ENCODE peak calls at places on chromosomes 13 and 19, in ten cellular contexts. T is spleen, O is astrocyte of the spinal cord, G is kidney, M is breast epithelium, L is heart right ventricle, Z is GM23338, W is mucosa of descending colon, I is choroid plexus epithelial cell, C is uterus. V is an unnamed sample.

GRCh38 chr13:45278096-45278645 is 62.8 kb downstream of the TPT1 start:
- DNase-seq in T (no peak), O (no peak), G (no peak), M (no peak), L (no peak), Z (no peak), W (no peak), I (peak), C (no peak), V (no peak)

GRCh38 chr19:42479736-42480135 is 37.0 kb upstream of the CXCL17 start:
- DNase-seq in T (no peak), O (no peak), G (no peak), M (no peak), L (no peak), Z (no peak), W (no peak), I (no peak), C (no peak), V (no peak)

GRCh38 chr13:113401452-113402415 is 37.8 kb upstream of the GRTP1 start:
- DNase-seq in T (no peak), O (no peak), G (peak), M (no peak), L (no peak), Z (no peak), W (no peak), I (no peak), C (no peak), V (no peak)

GRCh38 chr19:15144046-15144646 is 36.9 kb downstream of the SYDE1 start:
- DNase-seq in T (no peak), O (no peak), G (no peak), M (no peak), L (no peak), Z (no peak), W (no peak), I (peak), C (no peak), V (no peak)

GRCh38 chr13:99280166-99280565 is 22.0 kb upstream of the GPR18 start:
- DNase-seq in T (no peak), O (no peak), G (no peak), M (no peak), L (no peak), Z (no peak), W (peak), I (peak), C (no peak), V (no peak)

GRCh38 chr13:102620512-102620911 is 23.7 kb downstream of the TPP2 start:
- DNase-seq in T (no peak), O (no peak), G (no peak), M (no peak), L (no peak), Z (no peak), W (no peak), I (no peak), C (no peak), V (no peak)

GRCh38 chr19:10543059-10543419 is 665 bp upstream of the ATG4D start:
- DNase-seq in T (no peak), O (no peak), G (no peak), M (no peak), L (no peak), Z (no peak), W (no peak), I (no peak), C (no peak), V (no peak)

GRCh38 chr19:49514151-49514550 is 1.7 kb downstream of the FCGRT start:
- DNase-seq in T (no peak), O (no peak), G (no peak), M (no peak), L (no peak), Z (no peak), W (no peak), I (no peak), C (no peak), V (no peak)

GRCh38 chr19:11624064-11624463 is 26.8 kb downstream of the ZNF627 start:
- DNase-seq in T (no peak), O (peak), G (no peak), M (no peak), L (no peak), Z (no peak), W (no peak), I (peak), C (no peak), V (no peak)

GRCh38 chr19:31448221-31448657 is 99.0 kb upstream of the TSHZ3 start:
- DNase-seq in T (no peak), O (peak), G (peak), M (no peak), L (peak), Z (no peak), W (peak), I (peak), C (peak), V (peak)

GRCh38 chr13:44219808-44220544 is 153.6 kb upstream of the SERP2 start:
- DNase-seq in T (no peak), O (peak), G (no peak), M (no peak), L (no peak), Z (no peak), W (no peak), I (peak), C (no peak), V (no peak)

GRCh38 chr13:113564331-113565023 is 20.1 kb upstream of the TFDP1 start:
- DNase-seq in T (peak), O (no peak), G (peak), M (peak), L (no peak), Z (no peak), W (no peak), I (no peak), C (no peak), V (no peak)

GRCh38 chr19:17625043-17625442 is 63.1 kb downstream of the UNC13A start:
- DNase-seq in T (no peak), O (no peak), G (no peak), M (no peak), L (no peak), Z (no peak), W (no peak), I (no peak), C (no peak), V (no peak)

GRCh38 chr13:42478531-42479156 is 95.3 kb upstream of the TNFSF11 start:
- DNase-seq in T (no peak), O (peak), G (no peak), M (no peak), L (no peak), Z (peak), W (peak), I (peak), C (no peak), V (no peak)
- TF ChIP-seq CTCF in T (no peak), O (peak), G (peak), M (no peak), L (no peak), Z (peak), W (no peak), I (peak), C (no peak), V (peak)

DNA sequence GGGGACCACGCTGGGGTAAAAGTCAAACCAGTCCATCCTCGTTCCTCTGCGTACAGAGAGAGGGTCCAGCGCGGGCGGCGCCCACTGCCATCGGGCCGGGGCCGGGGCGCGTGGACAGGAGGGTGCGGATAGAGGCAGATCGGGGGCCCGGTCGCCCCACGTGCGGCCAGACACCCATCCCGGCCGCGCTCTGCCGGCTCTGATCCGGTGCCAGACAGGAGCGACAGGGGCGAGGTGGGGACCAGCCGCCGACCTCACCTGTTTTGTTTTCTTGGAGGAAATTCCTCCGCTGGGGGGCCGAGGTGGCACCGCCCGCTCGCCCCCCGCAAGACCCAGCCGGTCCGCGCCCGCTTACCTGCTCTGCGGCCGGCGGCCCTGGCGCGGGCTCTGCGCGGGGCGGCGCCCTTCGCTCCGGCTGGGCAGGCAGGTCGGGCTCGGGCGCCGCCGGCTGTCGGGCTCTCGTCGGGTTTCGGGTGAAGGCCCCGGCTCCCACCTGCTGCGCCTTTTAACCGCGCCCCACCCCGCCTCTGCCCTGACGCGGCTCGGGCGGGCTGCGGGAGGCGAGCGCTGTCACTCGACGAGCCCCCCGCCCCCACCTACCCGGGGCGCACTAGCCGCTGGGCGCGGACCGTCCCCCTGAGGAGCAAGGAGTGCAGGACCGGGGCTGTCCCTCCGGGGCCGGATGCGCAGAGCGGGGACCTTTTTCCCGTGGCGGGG is at the start of gene GJB6:
- DNase-seq in T (no peak), O (no peak), G (no peak), M (no peak), L (no peak), Z (peak), W (peak), I (no peak), C (no peak), V (no peak)
- H3K4me3 ChIP-seq in T (no peak), O (no peak), G (peak), M (peak), L (peak), Z (peak), W (no peak), I (no peak), C (no peak), V (no peak)

DNA sequence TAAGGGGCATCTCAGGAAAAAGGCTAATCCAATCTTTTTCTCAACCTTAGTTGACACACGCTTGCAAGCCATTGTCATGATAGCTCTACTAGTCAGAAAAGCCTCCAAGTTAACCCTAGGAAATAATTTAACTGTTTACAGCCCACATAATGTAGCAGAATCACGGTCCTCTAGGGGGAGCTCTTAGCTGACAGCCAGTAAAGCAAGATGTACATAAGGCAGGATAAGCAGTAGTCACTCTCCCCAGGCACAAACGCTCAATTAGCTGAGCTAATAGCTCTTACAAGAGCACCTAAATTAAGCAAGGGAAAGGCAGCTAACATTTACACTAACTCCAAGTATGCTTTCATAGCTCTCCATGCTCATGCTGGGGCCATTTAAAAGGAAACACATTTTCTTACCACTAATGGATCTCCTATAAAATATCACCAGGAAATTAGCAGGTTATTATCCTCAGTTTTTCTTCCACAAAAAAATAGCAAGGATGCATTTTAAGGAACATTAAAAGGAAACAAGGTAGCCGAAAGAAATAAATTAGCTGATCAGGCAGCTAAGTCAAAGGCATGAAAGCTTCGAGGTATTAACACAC is 33.7 kb upstream of the ZSCAN5A start:
- DNase-seq in T (no peak), O (no peak), G (no peak), M (no peak), L (no peak), Z (peak), W (peak), I (peak), C (no peak), V (no peak)
- TF ChIP-seq CTCF in T (no peak), O (peak), G (no peak), M (no peak), L (no peak), Z (peak), W (no peak), I (peak), C (no peak), V (peak)

GRCh38 chr19:4543856-4544647 is 4.2 kb upstream of the LRG1 start:
- DNase-seq in T (peak), O (no peak), G (no peak), M (no peak), L (no peak), Z (no peak), W (no peak), I (no peak), C (no peak), V (no peak)

GRCh38 chr19:4541114-4541805 is 1.4 kb upstream of the LRG1 start:
- DNase-seq in T (peak), O (no peak), G (no peak), M (no peak), L (no peak), Z (no peak), W (no peak), I (no peak), C (no peak), V (no peak)

GRCh38 chr19:4539697-4540581 is at the start of gene LRG1:
- DNase-seq in T (peak), O (no peak), G (peak), M (no peak), L (peak), Z (peak), W (peak), I (peak), C (no peak), V (no peak)

GRCh38 chr19:4543444-4543843 is 3.6 kb upstream of the LRG1 start:
- DNase-seq in T (no peak), O (no peak), G (no peak), M (no peak), L (no peak), Z (no peak), W (no peak), I (no peak), C (no peak), V (no peak)

GRCh38 chr19:4542896-4543351 is 3.1 kb upstream of the LRG1 start:
- DNase-seq in T (peak), O (no peak), G (no peak), M (no peak), L (no peak), Z (no peak), W (no peak), I (no peak), C (no peak), V (no peak)
- H3K4me3 ChIP-seq in T (no peak), O (no peak), G (no peak), M (peak), L (no peak), Z (no peak), W (no peak), I (no peak), C (no peak), V (no peak)

GRCh38 chr13:24626449-24626848 is 53.8 kb upstream of the ATP12A start:
- DNase-seq in T (no peak), O (no peak), G (no peak), M (no peak), L (no peak), Z (no peak), W (peak), I (no peak), C (no peak), V (no peak)

GRCh38 chr13:24627864-24628418 is 52.3 kb upstream of the ATP12A start:
- DNase-seq in T (no peak), O (no peak), G (no peak), M (no peak), L (no peak), Z (no peak), W (no peak), I (no peak), C (no peak), V (no peak)

GRCh38 chr13:24625870-24626419 is 54.3 kb upstream of the ATP12A start:
- DNase-seq in T (no peak), O (no peak), G (peak), M (no peak), L (no peak), Z (no peak), W (no peak), I (no peak), C (no peak), V (no peak)

GRCh38 chr13:24625324-24625723 is 54.9 kb upstream of the ATP12A start:
- DNase-seq in T (no peak), O (no peak), G (no peak), M (no peak), L (no peak), Z (no peak), W (no peak), I (peak), C (no peak), V (no peak)

GRCh38 chr13:24627090-24627714 is 53.0 kb upstream of the ATP12A start:
- DNase-seq in T (no peak), O (no peak), G (no peak), M (no peak), L (no peak), Z (peak), W (peak), I (no peak), C (no peak), V (no peak)
- TF ChIP-seq CTCF in T (no peak), O (peak), G (peak), M (no peak), L (peak), Z (peak), W (no peak), I (peak), C (no peak), V (peak)

GRCh38 chr13:30618938-30619289 is 1.2 kb downstream of the USPL1 start:
- DNase-seq in T (no peak), O (peak), G (no peak), M (no peak), L (no peak), Z (no peak), W (no peak), I (peak), C (no peak), V (no peak)

GRCh38 chr13:30616927-30617314 is 799 bp upstream of the USPL1 start:
- DNase-seq in T (no peak), O (peak), G (no peak), M (peak), L (peak), Z (peak), W (peak), I (peak), C (peak), V (peak)

GRCh38 chr13:30617315-30618185 is at the start of gene USPL1:
- DNase-seq in T (peak), O (peak), G (peak), M (peak), L (peak), Z (peak), W (peak), I (peak), C (peak), V (peak)

GRCh38 chr13:30618186-30618937 is 642 bp downstream of the USPL1 start:
- DNase-seq in T (peak), O (no peak), G (peak), M (no peak), L (peak), Z (no peak), W (no peak), I (peak), C (no peak), V (no peak)

DNA sequence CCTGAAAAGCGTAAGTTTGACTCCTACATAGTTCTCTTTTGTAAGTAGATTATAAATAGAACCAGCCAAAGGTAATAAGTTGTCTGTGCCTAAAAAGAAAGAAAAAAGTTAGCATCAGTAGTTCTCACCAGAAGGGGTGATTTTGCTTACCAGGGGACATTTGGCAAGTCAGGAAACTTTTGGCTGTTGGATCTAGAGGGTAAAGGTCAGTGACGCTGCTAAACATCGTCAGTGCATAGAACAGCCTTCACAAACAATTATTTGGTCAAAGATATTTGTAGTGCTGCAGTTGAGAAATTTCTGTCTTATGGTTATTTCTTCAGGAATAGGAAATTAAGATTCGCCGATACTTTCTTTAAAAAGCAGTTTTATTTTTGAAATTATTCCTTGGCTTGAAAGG is 2.0 kb downstream of the USPL1 start:
- DNase-seq in T (no peak), O (no peak), G (no peak), M (no peak), L (no peak), Z (no peak), W (no peak), I (peak), C (no peak), V (no peak)
- H3K4me3 ChIP-seq in T (no peak), O (peak), G (peak), M (peak), L (peak), Z (peak), W (no peak), I (peak), C (peak), V (peak)

DNA sequence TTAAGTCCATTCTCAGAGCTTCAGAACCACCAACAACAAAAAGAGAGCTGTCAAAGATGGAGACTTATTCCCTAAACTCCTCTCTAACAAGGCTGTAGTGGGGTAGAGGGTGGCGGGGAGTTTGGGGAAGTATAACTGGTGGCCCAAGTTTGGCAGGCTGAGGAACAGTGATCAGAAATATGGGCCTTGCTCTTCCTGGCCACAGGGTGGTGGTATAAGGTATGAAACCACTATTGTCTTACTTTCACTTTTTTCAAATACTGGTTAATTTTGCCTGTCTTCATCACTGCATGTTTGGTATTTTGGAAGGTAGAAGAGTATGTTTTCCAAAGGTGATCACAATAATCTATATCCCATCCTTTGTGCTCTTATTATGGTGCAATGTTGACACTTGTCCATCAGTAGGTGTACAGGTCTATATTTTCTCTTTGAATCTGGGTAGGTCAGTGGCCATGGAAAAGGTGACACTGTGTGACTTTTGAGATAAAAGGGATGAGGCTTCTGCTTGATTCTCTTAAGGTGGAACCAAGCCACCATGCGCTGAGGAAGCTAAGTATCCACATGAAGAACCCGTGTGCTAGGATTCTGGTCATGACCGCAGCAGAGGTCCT is 23.2 kb upstream of the GPC5 start:
- DNase-seq in T (no peak), O (peak), G (no peak), M (no peak), L (no peak), Z (peak), W (no peak), I (peak), C (no peak), V (no peak)
- TF ChIP-seq CTCF in T (no peak), O (peak), G (peak), M (no peak), L (no peak), Z (peak), W (no peak), I (peak), C (no peak), V (peak)

DNA sequence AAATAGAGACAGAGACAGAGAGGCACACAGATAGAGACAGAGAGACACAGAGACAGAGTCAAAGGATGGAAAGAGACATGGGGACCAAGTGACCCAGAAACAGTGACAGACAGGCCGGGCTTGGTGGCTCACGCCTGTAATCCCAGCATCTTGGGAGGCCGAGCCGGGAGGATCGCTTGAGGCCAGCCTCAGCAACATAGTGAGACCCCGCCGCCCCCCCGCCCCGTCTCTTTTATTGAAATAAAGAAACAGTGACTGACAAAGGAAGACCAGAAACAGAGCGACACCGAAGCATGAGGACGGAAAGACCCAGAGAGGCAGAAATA is 848 bp upstream of the NECTIN2 start:
- DNase-seq in T (peak), O (no peak), G (peak), M (no peak), L (no peak), Z (no peak), W (peak), I (no peak), C (no peak), V (no peak)
- H3K4me3 ChIP-seq in T (peak), O (peak), G (peak), M (peak), L (peak), Z (peak), W (no peak), I (peak), C (peak), V (peak)

V was measured in HFF-Myc.